ENCODE peak calls at places on chromosome 16, in five cellular contexts. P is NT2/D1; F is GM12865; E is NCI-H69; T is activated CD4-positive, alpha-beta T cell treated with anti-CD3 and anti-CD28 coated beads for 48 hours. H is an unnamed sample.

GRCh38 chr16:14056970-14057369 is 14.1 kb upstream of the MRTFB start:
- DNase-seq in P (no peak), F (no peak), E (no peak), T (no peak), H (no peak)

GRCh38 chr16:89600427-89600826 is 13.0 kb upstream of the DPEP1 start:
- DNase-seq in P (no peak), F (no peak), E (no peak), T (no peak), H (no peak)

GRCh38 chr16:1398826-1399581 is 15.5 kb downstream of the UNKL start:
- DNase-seq in P (no peak), F (no peak), E (no peak), T (no peak), H (no peak)

GRCh38 chr16:81627024-81627423 is 152.1 kb upstream of the PLCG2 start:
- DNase-seq in P (no peak), F (no peak), E (no peak), T (peak; percentile 26), H (no peak)

GRCh38 chr16:25707982-25708583 is 16.3 kb downstream of the HS3ST4 start:
- DNase-seq in P (no peak), F (peak; percentile 45), E (peak; percentile 9), T (peak; percentile 37), H (no peak)

GRCh38 chr16:89137666-89138512 is 33.7 kb upstream of the CDH15 start:
- DNase-seq in P (no peak), F (no peak), E (no peak), T (no peak), H (no peak)

GRCh38 chr16:88569614-88569984 is 604 bp upstream of the ZC3H18 start:
- DNase-seq in P (no peak), F (no peak), E (no peak), T (no peak), H (no peak)

GRCh38 chr16:23141959-23142740 is 7.1 kb downstream of the USP31 start:
- DNase-seq in P (no peak), F (no peak), E (no peak), T (no peak), H (no peak)

GRCh38 chr16:58814348-58814801 is 80.3 kb upstream of the GOT2 start:
- DNase-seq in P (peak; percentile 32), F (peak; percentile 47), E (peak; percentile 31), T (peak; percentile 49), H (peak; percentile 54)

GRCh38 chr16:79089735-79090284 is 510.7 kb downstream of the MAF start:
- DNase-seq in P (no peak), F (peak; percentile 34), E (no peak), T (peak; percentile 77), H (no peak)

GRCh38 chr16:14628806-14629611 is 1.1 kb downstream of the PARN start:
- DNase-seq in P (no peak), F (peak; percentile 30), E (peak; percentile 40), T (peak; percentile 13), H (no peak)

GRCh38 chr16:82655315-82655714 is 28.5 kb downstream of the CDH13 start:
- DNase-seq in P (no peak), F (peak; percentile 84), E (no peak), T (peak; percentile 77), H (no peak)

GRCh38 chr16:77955127-77955526 is 67.2 kb upstream of the CLEC3A start:
- DNase-seq in P (no peak), F (no peak), E (no peak), T (no peak), H (no peak)

GRCh38 chr16:50067290-50067853 is 1.6 kb downstream of the HEATR3 start:
- DNase-seq in P (peak; percentile 20), F (peak; percentile 77), E (peak; percentile 50), T (peak; percentile 38), H (peak; percentile 23)

GRCh38 chr16:56657555-56658430 is at the start of gene MT1F:
- DNase-seq in P (peak; percentile 90), F (peak; percentile 33), E (peak; percentile 77), T (peak; percentile 76), H (peak; percentile 43)

GRCh38 chr16:1394367-1394951 is 20.0 kb downstream of the UNKL start:
- DNase-seq in P (no peak), F (no peak), E (no peak), T (no peak), H (no peak)

GRCh38 chr16:74019608-74020007 is 277.0 kb upstream of the PSMD7 start:
- DNase-seq in P (no peak), F (no peak), E (no peak), T (no peak), H (no peak)

GRCh38 chr16:87684711-87685404 is 80.9 kb downstream of the KLHDC4 start:
- DNase-seq in P (no peak), F (no peak), E (no peak), T (no peak), H (no peak)

GRCh38 chr16:67562918-67563707 is 787 bp downstream of the CTCF start:
- DNase-seq in P (peak; percentile 56), F (peak; percentile 84), E (peak; percentile 65), T (peak; percentile 70), H (peak; percentile 67)

GRCh38 chr16:11093578-11094074 is 149.3 kb downstream of the CLEC16A start:
- DNase-seq in P (no peak), F (no peak), E (no peak), T (peak; percentile 54), H (no peak)

GRCh38 chr16:15653227-15653626 is 3.2 kb downstream of the NDE1 start:
- DNase-seq in P (no peak), F (no peak), E (peak; percentile 13), T (no peak), H (no peak)

GRCh38 chr16:50774405-50774804 is 32.5 kb downstream of the CYLD start:
- DNase-seq in P (no peak), F (no peak), E (no peak), T (no peak), H (no peak)

GRCh38 chr16:69114346-69114975 is 9.0 kb downstream of the HAS3 start:
- DNase-seq in P (no peak), F (no peak), E (no peak), T (no peak), H (no peak)

GRCh38 chr16:27322858-27323780 is 9.3 kb downstream of the IL4R start:
- DNase-seq in P (no peak), F (no peak), E (no peak), T (no peak), H (no peak)

GRCh38 chr16:1094601-1095449 is 1.2 kb downstream of the C1QTNF8 start:
- DNase-seq in P (no peak), F (no peak), E (peak; percentile 20), T (no peak), H (no peak)

H was measured in neuronal stem cell.